ENCODE peak calls at places on chromosomes 1 and 21, in four cellular contexts. I is Calu3, R is endothelial cell of umbilical vein, X is kidney. K is an unnamed sample.

GRCh38 chr1:68600049-68600661 is 103.3 kb upstream of the DEPDC1 start:
- DNase-seq in I (peak; percentile 40), R (peak; percentile 21), X (no peak), K (peak; percentile 8)

GRCh38 chr1:48227165-48228013 is 4.9 kb downstream of the SLC5A9 start:
- DNase-seq in I (no peak), R (no peak), X (no peak), K (no peak)

GRCh38 chr1:201282931-201283829 is at the start of gene PKP1:
- DNase-seq in I (peak; percentile 61), R (no peak), X (peak; percentile 84), K (no peak)

GRCh38 chr1:178341218-178341956 is 155.4 kb downstream of the CLEC20A start:
- DNase-seq in I (peak; percentile 90), R (peak; percentile 95), X (peak; percentile 82), K (no peak)

GRCh38 chr21:29205009-29205408 is 74.6 kb downstream of the MAP3K7CL start:
- DNase-seq in I (no peak), R (no peak), X (no peak), K (no peak)

GRCh38 chr1:37158113-37158749 is 123.9 kb upstream of the GRIK3 start:
- DNase-seq in I (no peak), R (no peak), X (no peak), K (no peak)

GRCh38 chr1:94926365-94926914 is 470 bp downstream of the CNN3 start:
- DNase-seq in I (peak; percentile 78), R (peak; percentile 73), X (peak; percentile 85), K (peak; percentile 67)

GRCh38 chr1:227174136-227174535 is 144.2 kb downstream of the CDC42BPA start:
- DNase-seq in I (no peak), R (no peak), X (no peak), K (no peak)

GRCh38 chr21:42411197-42411869 is 7.6 kb downstream of the UBASH3A start:
- DNase-seq in I (no peak), R (no peak), X (no peak), K (no peak)

GRCh38 chr21:41761211-41762181 is 5.4 kb downstream of the RIPK4 start:
- DNase-seq in I (peak; percentile 48), R (no peak), X (peak; percentile 83), K (peak; percentile 26)

GRCh38 chr1:150511985-150512660 is 3.4 kb upstream of the FALEC start:
- DNase-seq in I (no peak), R (no peak), X (peak; percentile 37), K (no peak)

GRCh38 chr1:216034506-216034905 is 388.7 kb downstream of the USH2A start:
- DNase-seq in I (peak; percentile 41), R (no peak), X (no peak), K (no peak)

GRCh38 chr1:37655274-37655673 is 20.6 kb upstream of the RSPO1 start:
- DNase-seq in I (no peak), R (no peak), X (peak; percentile 35), K (no peak)

GRCh38 chr1:170277985-170278384 is 132.2 kb downstream of the NTMT2 start:
- DNase-seq in I (no peak), R (no peak), X (no peak), K (no peak)

GRCh38 chr1:220810179-220810653 is 23.5 kb downstream of the MTARC1 start:
- DNase-seq in I (peak; percentile 46), R (peak; percentile 82), X (peak; percentile 93), K (peak; percentile 77)

GRCh38 chr1:206982216-206982615 is 12.0 kb upstream of the FCAMR start:
- DNase-seq in I (peak; percentile 76), R (peak; percentile 27), X (no peak), K (peak; percentile 67)

GRCh38 chr1:231757759-231758158 is 131.2 kb downstream of the DISC1 start:
- DNase-seq in I (no peak), R (no peak), X (no peak), K (no peak)

GRCh38 chr1:14590781-14591180 is 7.7 kb upstream of the KAZN start:
- DNase-seq in I (no peak), R (no peak), X (no peak), K (no peak)

GRCh38 chr1:209377995-209378394 is 205.5 kb upstream of the CAMK1G start:
- DNase-seq in I (no peak), R (no peak), X (no peak), K (no peak)

GRCh38 chr1:110538082-110538481 is 19.1 kb upstream of the KCNA10 start:
- DNase-seq in I (no peak), R (no peak), X (no peak), K (no peak)

GRCh38 chr1:88302843-88303486 is 381.1 kb upstream of the PKN2 start:
- DNase-seq in I (peak; percentile 21), R (peak; percentile 53), X (no peak), K (no peak)

GRCh38 chr1:54309631-54310366 is 96.4 kb downstream of the SSBP3 start:
- DNase-seq in I (no peak), R (no peak), X (no peak), K (no peak)

GRCh38 chr1:1832151-1832550 is 53.9 kb upstream of the NADK start:
- DNase-seq in I (no peak), R (no peak), X (no peak), K (no peak)

GRCh38 chr1:151311589-151312331 is 15.5 kb downstream of the PI4KB start:
- DNase-seq in I (peak; percentile 93), R (peak; percentile 86), X (peak; percentile 78), K (no peak)

GRCh38 chr1:174077755-174078490 is 55.8 kb upstream of the RC3H1 start:
- DNase-seq in I (no peak), R (no peak), X (no peak), K (no peak)

GRCh38 chr1:184298321-184299052 is 88.3 kb upstream of the C1orf21 start:
- DNase-seq in I (no peak), R (peak; percentile 17), X (no peak), K (no peak)

DNA sequence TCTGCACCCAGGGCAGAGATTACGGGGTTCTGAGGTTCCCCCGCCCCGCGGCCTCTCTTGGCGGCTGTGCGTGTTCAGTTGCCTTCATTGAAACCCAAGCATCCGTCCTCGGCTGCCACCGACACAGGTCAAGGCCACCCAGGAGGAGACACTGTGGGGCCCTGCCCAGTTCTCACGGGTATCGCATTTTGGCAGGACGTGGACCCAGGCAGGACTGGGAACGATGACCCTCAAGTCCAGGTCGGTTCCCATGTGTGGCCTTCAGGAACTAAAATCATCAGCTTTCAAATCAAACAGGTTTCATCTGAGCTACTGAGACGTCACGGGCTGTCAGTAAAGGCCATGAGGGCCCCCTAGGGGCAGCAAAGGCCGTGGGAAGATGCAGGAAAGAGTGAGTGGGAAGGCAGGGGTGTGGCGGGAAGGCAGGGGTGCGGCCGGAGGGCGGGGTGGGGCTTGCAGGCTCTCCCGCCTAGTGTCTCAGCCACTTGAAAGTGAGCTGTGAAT is 7.0 kb upstream of the C1orf174 start:
- DNase-seq in I (no peak), R (no peak), X (peak; percentile 70), K (no peak)
- TF ChIP-seq CTCF in I (no peak), R (no peak), X (no peak), K (peak; percentile 42)

GRCh38 chr1:119260504-119260903 is 108.1 kb upstream of the HAO2 start:
- DNase-seq in I (no peak), R (no peak), X (no peak), K (no peak)
- TF ChIP-seq CTCF in I (no peak), R (no peak), X (no peak), K (no peak)

GRCh38 chr1:243407284-243408018 is 151.6 kb downstream of the SDCCAG8 start:
- DNase-seq in I (no peak), R (peak; percentile 78), X (no peak), K (no peak)

GRCh38 chr1:243408479-243408878 is 152.6 kb downstream of the SDCCAG8 start:
- DNase-seq in I (no peak), R (no peak), X (no peak), K (no peak)

GRCh38 chr1:243411472-243411871 is 155.6 kb downstream of the SDCCAG8 start:
- DNase-seq in I (no peak), R (no peak), X (no peak), K (no peak)

GRCh38 chr1:243413431-243414151 is 157.8 kb downstream of the SDCCAG8 start:
- DNase-seq in I (no peak), R (no peak), X (no peak), K (no peak)

GRCh38 chr1:243409284-243409683 is 153.4 kb downstream of the SDCCAG8 start:
- DNase-seq in I (peak; percentile 37), R (peak; percentile 56), X (no peak), K (no peak)
- TF ChIP-seq CTCF in I (peak; percentile 33), R (peak; percentile 23), X (no peak), K (peak; percentile 42)

GRCh38 chr1:181151378-181152326 is 63.2 kb downstream of the IER5 start:
- DNase-seq in I (no peak), R (no peak), X (no peak), K (no peak)

GRCh38 chr1:181153634-181153961 is 65.1 kb downstream of the IER5 start:
- DNase-seq in I (no peak), R (no peak), X (no peak), K (no peak)

GRCh38 chr1:181155339-181155738 is 66.8 kb downstream of the IER5 start:
- DNase-seq in I (no peak), R (no peak), X (no peak), K (no peak)

GRCh38 chr1:181150842-181151241 is 62.3 kb downstream of the IER5 start:
- DNase-seq in I (no peak), R (no peak), X (no peak), K (no peak)

GRCh38 chr1:181152892-181153633 is 64.6 kb downstream of the IER5 start:
- DNase-seq in I (no peak), R (peak; percentile 98), X (peak; percentile 95), K (peak; percentile 58)
- TF ChIP-seq CTCF in I (no peak), R (peak; percentile 31), X (no peak), K (peak; percentile 30)

GRCh38 chr21:32597205-32597604 is 11.9 kb upstream of the TCP10L start:
- DNase-seq in I (no peak), R (peak; percentile 85), X (no peak), K (no peak)

GRCh38 chr21:32599146-32599925 is 12.8 kb downstream of the CFAP298 start:
- DNase-seq in I (no peak), R (no peak), X (no peak), K (no peak)

GRCh38 chr21:32593690-32594089 is 8.4 kb upstream of the TCP10L start:
- DNase-seq in I (no peak), R (no peak), X (no peak), K (no peak)

GRCh38 chr21:32592929-32593502 is 7.7 kb upstream of the TCP10L start:
- DNase-seq in I (no peak), R (no peak), X (no peak), K (no peak)

GRCh38 chr21:32595431-32595830 is 10.1 kb upstream of the TCP10L start:
- DNase-seq in I (no peak), R (no peak), X (no peak), K (no peak)
- TF ChIP-seq CTCF in I (no peak), R (no peak), X (no peak), K (no peak)

DNA sequence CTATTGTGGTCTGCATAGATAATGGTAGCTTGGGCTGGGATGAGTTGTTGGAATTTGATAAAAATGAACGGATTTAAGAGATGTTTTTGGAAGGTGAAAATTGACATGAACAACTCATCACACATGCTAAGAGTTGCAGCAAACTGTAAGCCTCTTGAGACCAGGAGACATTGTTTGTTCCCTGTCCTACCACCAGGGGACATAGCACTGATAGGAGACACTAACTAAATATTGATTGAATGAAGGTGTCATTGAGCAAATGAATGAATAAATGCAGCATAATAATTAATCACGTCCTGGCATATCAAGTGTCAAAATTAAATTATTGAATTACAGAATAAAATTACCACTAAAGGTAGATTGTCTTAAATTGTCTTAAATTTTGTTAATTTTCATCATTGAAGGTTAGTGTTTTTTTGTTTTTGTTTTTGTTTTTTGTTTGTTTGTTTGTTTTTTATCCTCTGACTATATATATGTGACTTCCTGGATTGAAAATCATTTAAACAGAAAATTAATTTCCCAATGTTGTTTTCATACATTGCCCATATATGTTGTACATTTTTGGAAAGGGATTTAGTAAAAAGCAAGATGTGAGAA is 285.3 kb upstream of the C1orf105 start:
- DNase-seq in I (no peak), R (no peak), X (no peak), K (no peak)
- TF ChIP-seq CTCF in I (no peak), R (peak; percentile 32), X (peak; percentile 29), K (peak; percentile 76)